ENCODE peak calls at places on chromosomes 12 and 14, in eight cellular contexts. H is GM23338; W is tibial nerve; E is fibroblast of lung; Y is pancreas; D is A549; B is PC-9; Z is CD4-positive, alpha-beta T cell. T is an unnamed sample.

GRCh38 chr12:92506460-92506859 is 196.3 kb upstream of the PLEKHG7 start:
- DNase-seq in H (no peak), W (no peak), E (no peak), Y (no peak), D (no peak), B (no peak), Z (no peak), T (no peak)

GRCh38 chr14:68394113-68394718 is 398.7 kb downstream of the ZFP36L1 start:
- DNase-seq in H (no peak), W (no peak), E (peak; percentile 62), Y (no peak), D (no peak), B (no peak), Z (no peak), T (no peak)

GRCh38 chr12:31117203-31118011 is 43.7 kb downstream of the DDX11 start:
- DNase-seq in H (peak; percentile 69), W (no peak), E (peak; percentile 29), Y (no peak), D (peak; percentile 66), B (peak; percentile 44), Z (peak; percentile 31), T (no peak)

GRCh38 chr14:55807059-55807499 is 227.1 kb downstream of the KTN1 start:
- DNase-seq in H (no peak), W (peak; percentile 90), E (peak; percentile 86), Y (peak; percentile 91), D (peak; percentile 69), B (peak; percentile 83), Z (peak; percentile 78), T (peak; percentile 44)

GRCh38 chr12:104599985-104600712 is 143.4 kb downstream of the CHST11 start:
- DNase-seq in H (no peak), W (no peak), E (no peak), Y (no peak), D (no peak), B (no peak), Z (no peak), T (no peak)

GRCh38 chr12:120814903-120815429 is 89.2 kb downstream of the SPPL3 start:
- DNase-seq in H (no peak), W (no peak), E (no peak), Y (no peak), D (no peak), B (no peak), Z (no peak), T (no peak)

GRCh38 chr12:5522358-5523335 is 90.7 kb downstream of the NTF3 start:
- DNase-seq in H (no peak), W (no peak), E (no peak), Y (no peak), D (no peak), B (no peak), Z (no peak), T (no peak)

GRCh38 chr14:76710093-76711010 is 50.9 kb upstream of the VASH1 start:
- DNase-seq in H (peak; percentile 71), W (no peak), E (peak; percentile 20), Y (peak; percentile 34), D (peak; percentile 50), B (peak; percentile 35), Z (no peak), T (no peak)

GRCh38 chr14:95039993-95040348 is 117.4 kb downstream of the DICER1 start:
- DNase-seq in H (no peak), W (no peak), E (no peak), Y (no peak), D (no peak), B (no peak), Z (no peak), T (no peak)

GRCh38 chr14:63940387-63940786 is 87.6 kb downstream of the SYNE2 start:
- DNase-seq in H (no peak), W (no peak), E (no peak), Y (no peak), D (no peak), B (no peak), Z (no peak), T (no peak)

GRCh38 chr14:56055521-56055920 is 62.7 kb upstream of the PELI2 start:
- DNase-seq in H (no peak), W (no peak), E (no peak), Y (no peak), D (no peak), B (no peak), Z (no peak), T (no peak)

GRCh38 chr12:8969861-8970411 is 19.4 kb upstream of the KLRG1 start:
- DNase-seq in H (no peak), W (no peak), E (no peak), Y (no peak), D (peak; percentile 11), B (no peak), Z (no peak), T (no peak)

GRCh38 chr12:2666411-2666810 is 128.4 kb upstream of the FKBP4 start:
- DNase-seq in H (no peak), W (no peak), E (no peak), Y (no peak), D (no peak), B (no peak), Z (no peak), T (no peak)

GRCh38 chr14:72755766-72756165 is 138.1 kb downstream of the DPF3 start:
- DNase-seq in H (no peak), W (no peak), E (no peak), Y (no peak), D (no peak), B (no peak), Z (no peak), T (no peak)

GRCh38 chr14:103126088-103126872 is 3.0 kb downstream of the TNFAIP2 start:
- DNase-seq in H (no peak), W (no peak), E (no peak), Y (peak; percentile 12), D (no peak), B (no peak), Z (no peak), T (no peak)

GRCh38 chr14:49581209-49581960 is 4.8 kb downstream of the RPS29 start:
- DNase-seq in H (no peak), W (no peak), E (no peak), Y (no peak), D (no peak), B (no peak), Z (no peak), T (no peak)

GRCh38 chr12:14390885-14391530 is 25.5 kb downstream of the ATF7IP start:
- DNase-seq in H (no peak), W (no peak), E (no peak), Y (no peak), D (no peak), B (no peak), Z (no peak), T (no peak)
- H3K27ac ChIP-seq in H (peak overlapping the region; percentile 7), W (peak overlapping the region; percentile 40), E (no peak overlapping the region), Y (no peak overlapping the region), D (no peak overlapping the region), B (no peak overlapping the region), Z (peak overlapping the region; percentile 40), T (peak overlapping the region; percentile 7)

DNA sequence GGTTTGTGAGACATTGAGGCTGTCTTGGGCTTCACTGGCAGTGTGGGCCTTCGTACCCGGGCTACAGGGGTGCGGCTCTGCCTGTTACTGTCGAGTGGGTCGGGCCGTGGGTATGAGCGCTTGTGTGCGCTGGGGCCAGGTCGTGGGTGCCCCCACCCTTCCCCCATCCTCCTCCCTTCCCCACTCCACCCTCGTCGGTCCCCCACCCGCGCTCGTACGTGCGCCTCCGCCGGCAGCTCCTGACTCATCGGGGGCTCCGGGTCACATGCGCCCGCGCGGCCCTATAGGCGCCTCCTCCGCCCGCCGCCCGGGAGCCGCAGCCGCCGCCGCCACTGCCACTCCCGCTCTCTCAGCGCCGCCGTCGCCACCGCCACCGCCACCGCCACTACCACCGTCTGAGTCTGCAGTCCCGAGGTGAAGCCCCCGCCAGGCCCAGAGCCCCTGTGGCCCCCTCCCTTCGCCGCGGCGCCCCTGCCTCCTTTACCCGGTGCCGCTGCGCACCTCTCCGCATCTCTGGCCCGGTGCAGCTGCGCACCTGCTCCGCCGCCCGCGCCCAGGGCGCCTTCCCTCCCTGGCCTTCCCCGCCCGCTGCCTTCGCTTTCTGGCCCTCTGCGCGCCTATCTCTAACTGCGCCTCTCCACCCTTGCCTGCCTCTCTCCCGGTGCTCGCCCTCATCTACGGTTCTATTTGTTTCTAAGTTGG is at the start of gene ENO2:
- DNase-seq in H (peak; percentile 79), W (peak; percentile 59), E (peak; percentile 65), Y (peak; percentile 46), D (peak; percentile 62), B (peak; percentile 75), Z (peak; percentile 80), T (peak; percentile 84)
- TF ChIP-seq CTCF in H (no peak), W (no peak), E (no peak), Y (no peak), D (no peak), B (no peak), Z (no peak), T (no peak)

GRCh38 chr14:54211562-54212308 is 185.1 kb upstream of the CDKN3 start:
- DNase-seq in H (no peak), W (no peak), E (peak; percentile 96), Y (no peak), D (peak; percentile 7), B (peak; percentile 20), Z (no peak), T (no peak)
- H3K27ac ChIP-seq in H (no peak overlapping the region), W (peak overlapping the region; percentile 77), E (peak overlapping the region; percentile 52), Y (no peak overlapping the region), D (no peak overlapping the region), B (peak overlapping the region; percentile 9), Z (no peak overlapping the region), T (no peak overlapping the region)

GRCh38 chr12:28202374-28203130 is 12.3 kb downstream of the CCDC91 start:
- DNase-seq in H (no peak), W (no peak), E (no peak), Y (peak; percentile 53), D (peak; percentile 19), B (no peak), Z (no peak), T (no peak)
- TF ChIP-seq CTCF in H (no peak), W (no peak), E (no peak), Y (no peak), D (no peak), B (no peak), Z (no peak), T (no peak)

DNA sequence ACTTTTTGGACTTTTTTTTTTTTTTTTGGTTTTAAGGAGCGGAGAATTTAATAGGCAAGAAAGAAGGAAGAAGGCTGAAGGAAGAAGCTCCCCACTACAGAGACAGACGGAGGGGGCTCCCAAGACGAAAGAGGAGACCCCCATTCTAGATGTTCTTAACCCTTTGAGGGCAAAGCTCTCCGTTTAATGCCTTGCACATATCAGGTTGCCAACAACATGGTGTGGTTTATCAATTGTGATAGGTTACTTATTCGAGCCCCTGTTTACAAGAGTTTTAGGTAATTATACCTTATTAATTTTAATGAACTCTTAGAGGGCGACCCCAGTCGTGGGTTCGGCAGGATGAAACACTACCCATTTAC is 1.2 kb upstream of the FBXO33 start:
- DNase-seq in H (no peak), W (no peak), E (no peak), Y (no peak), D (no peak), B (no peak), Z (no peak), T (no peak)
- H3K27ac ChIP-seq in H (peak overlapping the region; percentile 99), W (peak overlapping the region; percentile 93), E (peak overlapping the region; percentile 100), Y (peak overlapping the region; percentile 99), D (peak overlapping the region; percentile 92), B (peak overlapping the region; percentile 77), Z (no peak overlapping the region), T (peak overlapping the region; percentile 91)

DNA sequence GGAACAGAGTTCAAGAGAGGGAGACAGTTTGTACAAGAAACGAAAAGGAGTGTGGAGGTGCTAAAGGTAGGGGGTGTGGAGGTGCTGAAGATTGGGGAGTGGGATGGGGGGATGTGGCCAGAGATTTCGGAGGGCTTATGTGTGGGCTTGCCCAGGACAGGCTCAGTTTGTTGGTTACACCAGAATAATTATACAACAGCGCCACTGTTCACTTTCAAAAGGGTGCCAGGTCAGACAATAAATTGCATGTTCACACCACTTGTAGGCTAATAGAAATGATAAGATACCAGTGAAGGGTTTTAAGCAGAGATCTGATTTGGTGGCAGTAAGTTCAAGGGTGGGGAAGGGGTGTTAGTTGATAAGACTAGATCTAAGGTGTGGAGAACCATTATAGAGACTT is 75.3 kb downstream of the PRKCH start:
- DNase-seq in H (no peak), W (no peak), E (no peak), Y (no peak), D (no peak), B (no peak), Z (no peak), T (no peak)
- TF ChIP-seq CTCF in H (no peak), W (no peak), E (no peak), Y (no peak), D (no peak), B (no peak), Z (no peak), T (no peak)

T was measured in dorsolateral prefrontal cortex.